ENCODE peak calls at places on chromosomes 5 and 9, in nine cellular contexts. N is CD8-positive, alpha-beta memory T cell; F is left ventricle myocardium inferior; V is lower lobe of right lung; U is right atrium auricular region; P is bronchial epithelial cell; K is LNCaP clone FGC; I is cardiac muscle cell; A is upper lobe of right lung. Y is an unnamed sample.

GRCh38 chr5:143153332-143154119 is 250.0 kb downstream of the NR3C1 start:
- DNase-seq in P (no peak), K (no peak), V (no peak), A (no peak), N (no peak), U (peak; percentile 87), I (no peak), F (peak; percentile 74), Y (peak; percentile 10)

GRCh38 chr9:87707805-87708500 is 18.0 kb upstream of the CTSL start:
- DNase-seq in I (no peak), P (no peak), U (no peak), K (no peak), A (no peak), F (no peak), V (no peak), N (no peak), Y (no peak)

GRCh38 chr9:111352545-111352944 is 22.5 kb upstream of the OR2K2 start:
- DNase-seq in V (no peak), A (no peak), N (no peak), P (no peak), K (peak; percentile 26), U (no peak), F (no peak), I (no peak), Y (no peak)

GRCh38 chr5:79193643-79194042 is 42.3 kb upstream of the JMY start:
- DNase-seq in F (no peak), V (no peak), A (no peak), U (no peak), P (peak; percentile 67), N (no peak), K (no peak), I (no peak), Y (peak; percentile 12)

GRCh38 chr5:33311893-33312292 is 128.9 kb upstream of the TARS1 start:
- DNase-seq in A (no peak), F (no peak), P (peak; percentile 99), U (no peak), I (no peak), K (no peak), V (no peak), N (no peak), Y (peak; percentile 6)

GRCh38 chr9:136728548-136729123 is 14.1 kb downstream of the LCN10 start:
- DNase-seq in N (no peak), U (no peak), F (no peak), P (no peak), V (peak; percentile 56), A (no peak), I (peak; percentile 58), K (no peak), Y (peak; percentile 47)

GRCh38 chr5:146291421-146292074 is 47.1 kb upstream of the POU4F3 start:
- DNase-seq in U (no peak), F (no peak), A (no peak), I (peak; percentile 69), P (peak; percentile 51), V (no peak), K (peak; percentile 17), N (no peak), Y (peak; percentile 47)

GRCh38 chr9:2859776-2860379 is 16.0 kb upstream of the PUM3 start:
- DNase-seq in V (peak; percentile 67), U (peak; percentile 67), N (no peak), F (peak; percentile 31), A (peak; percentile 75), K (no peak), I (peak; percentile 81), P (peak; percentile 57), Y (peak; percentile 59)

GRCh38 chr5:912356-913091 is 19.8 kb downstream of the TRIP13 start:
- DNase-seq in P (peak; percentile 99), V (peak; percentile 59), N (peak; percentile 87), A (no peak), K (no peak), F (no peak), I (no peak), U (no peak), Y (peak; percentile 51)

GRCh38 chr5:55868846-55869245 is 17.7 kb downstream of the IL31RA start:
- DNase-seq in V (no peak), F (no peak), N (no peak), K (no peak), P (peak; percentile 100), U (no peak), A (no peak), I (no peak), Y (peak; percentile 99)

GRCh38 chr5:7878381-7878873 is 9.5 kb downstream of the MTRR start:
- DNase-seq in P (peak; percentile 82), U (no peak), A (no peak), V (no peak), N (no peak), I (no peak), F (no peak), K (peak; percentile 84), Y (no peak)

GRCh38 chr5:150377964-150378694 is 20.6 kb downstream of the TCOF1 start:
- DNase-seq in N (no peak), A (no peak), I (peak; percentile 64), V (no peak), F (no peak), K (no peak), U (no peak), P (peak; percentile 46), Y (no peak)

GRCh38 chr5:157857821-157858526 is 971 bp downstream of the CLINT1 start:
- DNase-seq in N (no peak), I (peak; percentile 11), K (no peak), V (no peak), U (no peak), A (no peak), F (no peak), P (peak; percentile 47), Y (peak; percentile 35)

GRCh38 chr5:40594811-40595210 is 84.9 kb upstream of the PTGER4 start:
- DNase-seq in F (no peak), V (no peak), U (no peak), N (no peak), A (no peak), K (no peak), P (peak; percentile 13), I (no peak), Y (peak; percentile 17)

GRCh38 chr9:128983536-128983935 is 36.0 kb downstream of the NUP188 start:
- DNase-seq in I (no peak), F (no peak), K (no peak), U (no peak), N (no peak), V (no peak), A (no peak), P (no peak), Y (no peak)

GRCh38 chr9:132075853-132076252 is 3.8 kb downstream of the MED27 start:
- DNase-seq in A (no peak), U (no peak), I (no peak), N (no peak), F (no peak), P (peak; percentile 58), K (no peak), V (no peak), Y (no peak)
- H3K4me3 ChIP-seq in A (no peak overlapping the region), U (no peak overlapping the region), I (no peak overlapping the region), N (no peak overlapping the region), F (no peak overlapping the region), P (no peak overlapping the region), K (no peak overlapping the region), V (no peak overlapping the region), Y (no peak overlapping the region)

GRCh38 chr5:181107699-181108098 is 23.3 kb downstream of the OR2V1 start:
- DNase-seq in U (no peak), V (no peak), F (no peak), P (no peak), A (no peak), N (no peak), I (no peak), K (no peak), Y (no peak)
- H3K4me3 ChIP-seq in U (no peak overlapping the region), V (no peak overlapping the region), F (no peak overlapping the region), P (no peak overlapping the region), A (no peak overlapping the region), N (no peak overlapping the region), I (no peak overlapping the region), K (no peak overlapping the region), Y (no peak overlapping the region)

GRCh38 chr5:52915176-52915875 is 73.8 kb upstream of the ITGA2 start:
- DNase-seq in I (peak; percentile 63), N (peak; percentile 53), V (no peak), U (peak; percentile 63), P (peak; percentile 76), K (peak; percentile 55), A (no peak), F (no peak), Y (peak; percentile 88)
- H3K4me3 ChIP-seq in I (peak overlapping the region; percentile 26), N (peak overlapping the region; percentile 18), V (peak overlapping the region; percentile 30), U (peak overlapping the region; percentile 17), P (peak overlapping the region; percentile 18), K (no peak overlapping the region), A (peak overlapping the region; percentile 18), F (peak overlapping the region; percentile 44), Y (no peak overlapping the region)

DNA sequence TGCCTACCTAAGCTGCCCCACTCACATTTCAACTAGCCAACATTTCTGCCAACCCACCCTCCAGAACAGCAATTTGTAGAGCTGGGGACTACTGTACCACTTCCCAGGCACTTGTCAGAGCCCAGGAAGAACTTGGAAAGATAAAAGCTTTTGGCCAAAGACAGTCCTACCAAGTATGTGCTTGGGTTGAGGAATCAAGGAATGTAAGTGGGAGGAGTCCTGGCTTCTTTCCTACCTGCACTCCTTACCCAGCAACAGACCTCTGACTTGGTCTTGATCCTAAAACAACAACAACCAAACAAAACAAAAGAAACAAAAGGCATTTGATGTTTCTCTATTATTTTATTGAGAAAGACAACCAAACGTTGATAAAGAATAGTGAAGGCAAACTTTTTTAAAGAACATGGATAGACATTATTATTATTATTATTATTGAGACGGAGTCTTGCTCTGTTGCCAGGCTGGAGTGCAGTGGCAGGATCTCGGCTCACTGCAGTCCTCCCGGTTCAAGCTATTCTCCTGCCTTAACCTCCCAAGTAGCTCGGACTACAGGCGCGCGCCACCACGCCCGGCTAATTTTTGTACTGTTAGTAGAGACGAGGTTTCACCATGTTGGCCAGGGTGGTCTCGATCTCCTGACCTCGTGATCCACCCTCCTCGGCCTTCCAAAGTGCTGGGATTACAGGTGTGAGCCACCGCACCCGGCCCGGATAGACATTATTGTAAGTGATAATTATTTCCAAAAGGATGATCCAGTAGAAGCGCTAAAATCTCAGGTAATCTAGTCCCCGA is 33.5 kb downstream of the ANXA2R start:
- DNase-seq in F (no peak), N (peak; percentile 48), I (no peak), A (no peak), U (no peak), K (no peak), P (no peak), V (no peak), Y (no peak)
- H3K4me3 ChIP-seq in F (peak overlapping the region; percentile 65), N (peak overlapping the region; percentile 79), I (no peak overlapping the region), A (peak overlapping the region; percentile 48), U (peak overlapping the region; percentile 47), K (no peak overlapping the region), P (no peak overlapping the region), V (peak overlapping the region; percentile 60), Y (no peak overlapping the region)

GRCh38 chr5:97355775-97356174 is 172.7 kb upstream of the RIOK2 start:
- DNase-seq in A (no peak), P (no peak), F (no peak), K (no peak), I (no peak), N (no peak), U (no peak), V (no peak), Y (no peak)
- H3K4me3 ChIP-seq in A (no peak overlapping the region), P (no peak overlapping the region), F (no peak overlapping the region), K (no peak overlapping the region), I (no peak overlapping the region), N (no peak overlapping the region), U (no peak overlapping the region), V (no peak overlapping the region), Y (no peak overlapping the region)